ENCODE peak calls at places on chromosomes 2 and 18, in six cellular contexts. One of them, this sample, is unnamed.

GRCh38 chr2:191479680-191480023 is 198.3 kb upstream of the NABP1 start:
- DNase-seq in T47D: no peak
- DNase-seq in renal cortical epithelial cell: no peak
- DNase-seq in AG09309: no peak
- DNase-seq in H9: no peak
- DNase-seq in AG20443: no peak
- DNase-seq in this sample: no peak

GRCh38 chr2:169828141-169828811 is 1.0 kb downstream of the UBR3 start:
- DNase-seq in T47D: peak; percentile 71
- DNase-seq in renal cortical epithelial cell: peak; percentile 69
- DNase-seq in AG09309: no peak
- DNase-seq in H9: no peak
- DNase-seq in AG20443: peak; percentile 47
- DNase-seq in this sample: no peak

GRCh38 chr18:37578886-37579513 is 13.4 kb upstream of the CELF4 start:
- DNase-seq in T47D: no peak
- DNase-seq in renal cortical epithelial cell: peak; percentile 27
- DNase-seq in AG09309: no peak
- DNase-seq in H9: no peak
- DNase-seq in AG20443: peak; percentile 47
- DNase-seq in this sample: no peak

GRCh38 chr2:3805120-3805519 is 101.7 kb downstream of the DCDC2C start:
- DNase-seq in T47D: peak; percentile 16
- DNase-seq in renal cortical epithelial cell: no peak
- DNase-seq in AG09309: no peak
- DNase-seq in H9: peak; percentile 80
- DNase-seq in AG20443: no peak
- DNase-seq in this sample: no peak

GRCh38 chr2:203534486-203535077 is 519 bp downstream of the RAPH1 start:
- DNase-seq in T47D: peak; percentile 29
- DNase-seq in renal cortical epithelial cell: no peak
- DNase-seq in AG09309: no peak
- DNase-seq in H9: no peak
- DNase-seq in AG20443: no peak
- DNase-seq in this sample: no peak

GRCh38 chr18:48825101-48825745 is 125.5 kb downstream of the SMAD7 start:
- DNase-seq in T47D: no peak
- DNase-seq in renal cortical epithelial cell: peak; percentile 85
- DNase-seq in AG09309: no peak
- DNase-seq in H9: peak; percentile 14
- DNase-seq in AG20443: peak; percentile 44
- DNase-seq in this sample: no peak

GRCh38 chr2:220053919-220054318 is 426.5 kb downstream of the SLC4A3 start:
- DNase-seq in T47D: no peak
- DNase-seq in renal cortical epithelial cell: no peak
- DNase-seq in AG09309: no peak
- DNase-seq in H9: no peak
- DNase-seq in AG20443: no peak
- DNase-seq in this sample: no peak

GRCh38 chr2:146604521-146604920 is 1240.3 kb upstream of the ACVR2A start:
- DNase-seq in T47D: no peak
- DNase-seq in renal cortical epithelial cell: no peak
- DNase-seq in AG09309: no peak
- DNase-seq in H9: no peak
- DNase-seq in AG20443: no peak
- DNase-seq in this sample: no peak

GRCh38 chr2:105400138-105400540 is 1.3 kb upstream of the FHL2 start:
- DNase-seq in T47D: no peak
- DNase-seq in renal cortical epithelial cell: no peak
- DNase-seq in AG09309: no peak
- DNase-seq in H9: no peak
- DNase-seq in AG20443: no peak
- DNase-seq in this sample: no peak

GRCh38 chr2:232632904-232633412 is 446 bp upstream of the EFHD1 start:
- DNase-seq in T47D: no peak
- DNase-seq in renal cortical epithelial cell: peak; percentile 57
- DNase-seq in AG09309: no peak
- DNase-seq in H9: no peak
- DNase-seq in AG20443: no peak
- DNase-seq in this sample: peak; percentile 83

GRCh38 chr2:232457121-232458011 is 1.4 kb downstream of the ALPI start:
- DNase-seq in T47D: no peak
- DNase-seq in renal cortical epithelial cell: no peak
- DNase-seq in AG09309: no peak
- DNase-seq in H9: peak; percentile 26
- DNase-seq in AG20443: no peak
- DNase-seq in this sample: no peak

GRCh38 chr2:65024149-65024829 is 31.9 kb upstream of the CEP68 start:
- DNase-seq in T47D: no peak
- DNase-seq in renal cortical epithelial cell: peak; percentile 65
- DNase-seq in AG09309: peak; percentile 68
- DNase-seq in H9: no peak
- DNase-seq in AG20443: peak; percentile 85
- DNase-seq in this sample: no peak

GRCh38 chr2:18423636-18424035 is 136.8 kb downstream of the RDH14 start:
- DNase-seq in T47D: no peak
- DNase-seq in renal cortical epithelial cell: no peak
- DNase-seq in AG09309: no peak
- DNase-seq in H9: no peak
- DNase-seq in AG20443: no peak
- DNase-seq in this sample: no peak

GRCh38 chr2:223633656-223634055 is 31.5 kb upstream of the SCG2 start:
- DNase-seq in T47D: no peak
- DNase-seq in renal cortical epithelial cell: peak; percentile 76
- DNase-seq in AG09309: no peak
- DNase-seq in H9: no peak
- DNase-seq in AG20443: no peak
- DNase-seq in this sample: no peak

GRCh38 chr2:108534577-108535379 is 508 bp downstream of the LIMS1 start:
- DNase-seq in T47D: peak; percentile 5
- DNase-seq in renal cortical epithelial cell: peak; percentile 39
- DNase-seq in AG09309: no peak
- DNase-seq in H9: peak; percentile 34
- DNase-seq in AG20443: peak; percentile 61
- DNase-seq in this sample: peak; percentile 73

GRCh38 chr2:11622611-11623010 is 47.4 kb downstream of the NTSR2 start:
- DNase-seq in T47D: no peak
- DNase-seq in renal cortical epithelial cell: no peak
- DNase-seq in AG09309: no peak
- DNase-seq in H9: no peak
- DNase-seq in AG20443: no peak
- DNase-seq in this sample: no peak

GRCh38 chr2:53202063-53202462 is 565.5 kb upstream of the CHAC2 start:
- DNase-seq in T47D: no peak
- DNase-seq in renal cortical epithelial cell: peak; percentile 98
- DNase-seq in AG09309: peak; percentile 42
- DNase-seq in H9: no peak
- DNase-seq in AG20443: peak; percentile 28
- DNase-seq in this sample: no peak

GRCh38 chr2:130327703-130328527 is 14.8 kb upstream of the IMP4 start:
- DNase-seq in T47D: no peak
- DNase-seq in renal cortical epithelial cell: peak; percentile 58
- DNase-seq in AG09309: no peak
- DNase-seq in H9: peak; percentile 83
- DNase-seq in AG20443: peak; percentile 30
- DNase-seq in this sample: no peak

GRCh38 chr2:169732075-169732474 is 1.6 kb upstream of the KLHL23 start:
- DNase-seq in T47D: no peak
- DNase-seq in renal cortical epithelial cell: no peak
- DNase-seq in AG09309: no peak
- DNase-seq in H9: no peak
- DNase-seq in AG20443: no peak
- DNase-seq in this sample: no peak

GRCh38 chr18:62716679-62717058 is 1.3 kb downstream of the PHLPP1 start:
- DNase-seq in T47D: peak; percentile 38
- DNase-seq in renal cortical epithelial cell: no peak
- DNase-seq in AG09309: no peak
- DNase-seq in H9: peak; percentile 46
- DNase-seq in AG20443: peak; percentile 55
- DNase-seq in this sample: peak; percentile 73

GRCh38 chr2:134892282-134893054 is 26.2 kb upstream of the CCNT2 start:
- DNase-seq in T47D: no peak
- DNase-seq in renal cortical epithelial cell: peak; percentile 61
- DNase-seq in AG09309: no peak
- DNase-seq in H9: no peak
- DNase-seq in AG20443: no peak
- DNase-seq in this sample: no peak

GRCh38 chr2:138087761-138088602 is 123.7 kb downstream of the HNMT start:
- DNase-seq in T47D: no peak
- DNase-seq in renal cortical epithelial cell: peak; percentile 36
- DNase-seq in AG09309: no peak
- DNase-seq in H9: no peak
- DNase-seq in AG20443: no peak
- DNase-seq in this sample: no peak

GRCh38 chr2:239595711-239596110 is 194.9 kb upstream of the HDAC4 start:
- DNase-seq in T47D: no peak
- DNase-seq in renal cortical epithelial cell: no peak
- DNase-seq in AG09309: no peak
- DNase-seq in H9: no peak
- DNase-seq in AG20443: no peak
- DNase-seq in this sample: no peak

GRCh38 chr2:47520825-47521665 is 118.1 kb downstream of the MSH2 start:
- DNase-seq in T47D: peak; percentile 36
- DNase-seq in renal cortical epithelial cell: peak; percentile 44
- DNase-seq in AG09309: no peak
- DNase-seq in H9: peak; percentile 64
- DNase-seq in AG20443: peak; percentile 64
- DNase-seq in this sample: peak; percentile 60

GRCh38 chr18:24534737-24535136 is 74.3 kb downstream of the HRH4 start:
- DNase-seq in T47D: no peak
- DNase-seq in renal cortical epithelial cell: no peak
- DNase-seq in AG09309: no peak
- DNase-seq in H9: no peak
- DNase-seq in AG20443: no peak
- DNase-seq in this sample: no peak

GRCh38 chr2:117432746-117433145 is 381.7 kb upstream of the DDX18 start:
- DNase-seq in T47D: no peak
- DNase-seq in renal cortical epithelial cell: no peak
- DNase-seq in AG09309: no peak
- DNase-seq in H9: no peak
- DNase-seq in AG20443: no peak
- DNase-seq in this sample: no peak

GRCh38 chr2:127090281-127091128 is 16.4 kb downstream of the BIN1 start:
- DNase-seq in T47D: no peak
- DNase-seq in renal cortical epithelial cell: no peak
- DNase-seq in AG09309: no peak
- DNase-seq in H9: no peak
- DNase-seq in AG20443: no peak
- DNase-seq in this sample: no peak